ENCODE peak calls at places on chromosomes 13 and 19, in eight cellular contexts. One of them, this sample, is unnamed.

GRCh38 chr19:50719566-50719965 is at the start of gene SHANK1:
- DNase-seq in H1: peak
- DNase-seq in uterus: no peak
- DNase-seq in tibial nerve: no peak
- DNase-seq in H54: no peak
- DNase-seq in transverse colon: no peak
- DNase-seq in A549: no peak
- DNase-seq in gastrocnemius medialis: no peak
- DNase-seq in this sample: no peak

GRCh38 chr13:107721436-107721835 is 493.9 kb downstream of the LIG4 start:
- DNase-seq in uterus: no peak
- DNase-seq in H1: no peak
- DNase-seq in tibial nerve: no peak
- DNase-seq in gastrocnemius medialis: no peak
- DNase-seq in transverse colon: no peak
- DNase-seq in H54: no peak
- DNase-seq in A549: no peak
- DNase-seq in this sample: no peak

GRCh38 chr19:12284631-12285030 is 10.1 kb downstream of the ZNF44 start:
- DNase-seq in tibial nerve: no peak
- DNase-seq in H54: no peak
- DNase-seq in H1: no peak
- DNase-seq in uterus: no peak
- DNase-seq in gastrocnemius medialis: no peak
- DNase-seq in transverse colon: no peak
- DNase-seq in A549: no peak
- DNase-seq in this sample: no peak

GRCh38 chr13:41065098-41065497 is 3.8 kb downstream of the WBP4 start:
- DNase-seq in transverse colon: no peak
- DNase-seq in tibial nerve: no peak
- DNase-seq in A549: no peak
- DNase-seq in H54: no peak
- DNase-seq in uterus: no peak
- DNase-seq in gastrocnemius medialis: no peak
- DNase-seq in H1: no peak
- DNase-seq in this sample: peak

GRCh38 chr13:39524795-39525194 is 78.2 kb downstream of the LHFPL6 start:
- DNase-seq in A549: no peak
- DNase-seq in uterus: no peak
- DNase-seq in gastrocnemius medialis: no peak
- DNase-seq in tibial nerve: no peak
- DNase-seq in H54: no peak
- DNase-seq in transverse colon: no peak
- DNase-seq in H1: no peak
- DNase-seq in this sample: no peak

GRCh38 chr13:39417643-39418042 is 185.3 kb downstream of the LHFPL6 start:
- DNase-seq in H1: peak
- DNase-seq in A549: no peak
- DNase-seq in H54: peak
- DNase-seq in tibial nerve: no peak
- DNase-seq in gastrocnemius medialis: no peak
- DNase-seq in uterus: no peak
- DNase-seq in transverse colon: no peak
- DNase-seq in this sample: no peak

GRCh38 chr19:49133621-49134454 is 14.5 kb downstream of the PPFIA3 start:
- DNase-seq in H1: peak
- DNase-seq in transverse colon: peak
- DNase-seq in A549: peak
- DNase-seq in H54: no peak
- DNase-seq in uterus: peak
- DNase-seq in tibial nerve: no peak
- DNase-seq in gastrocnemius medialis: peak
- DNase-seq in this sample: peak

GRCh38 chr19:4454952-4455738 is 2.4 kb downstream of the UBXN6 start:
- DNase-seq in A549: no peak
- DNase-seq in H1: no peak
- DNase-seq in gastrocnemius medialis: peak
- DNase-seq in transverse colon: no peak
- DNase-seq in tibial nerve: no peak
- DNase-seq in uterus: peak
- DNase-seq in H54: no peak
- DNase-seq in this sample: peak

GRCh38 chr13:39034085-39034484 is 3.8 kb downstream of the PROSER1 start:
- DNase-seq in uterus: no peak
- DNase-seq in H1: no peak
- DNase-seq in H54: no peak
- DNase-seq in gastrocnemius medialis: no peak
- DNase-seq in A549: no peak
- DNase-seq in transverse colon: no peak
- DNase-seq in tibial nerve: no peak
- DNase-seq in this sample: no peak

GRCh38 chr13:76012091-76012721 is 376.1 kb downstream of the LMO7 start:
- DNase-seq in tibial nerve: no peak
- DNase-seq in H1: no peak
- DNase-seq in gastrocnemius medialis: no peak
- DNase-seq in H54: no peak
- DNase-seq in transverse colon: no peak
- DNase-seq in uterus: no peak
- DNase-seq in A549: no peak
- DNase-seq in this sample: no peak

GRCh38 chr19:5407356-5407755 is 47.9 kb upstream of the ZNRF4 start:
- DNase-seq in tibial nerve: no peak
- DNase-seq in A549: peak
- DNase-seq in uterus: no peak
- DNase-seq in H1: no peak
- DNase-seq in transverse colon: no peak
- DNase-seq in H54: no peak
- DNase-seq in gastrocnemius medialis: no peak
- DNase-seq in this sample: peak

GRCh38 chr13:98216135-98216565 is 39.1 kb upstream of the RNF113B start:
- DNase-seq in A549: peak
- DNase-seq in H54: peak
- DNase-seq in H1: no peak
- DNase-seq in uterus: no peak
- DNase-seq in transverse colon: no peak
- DNase-seq in gastrocnemius medialis: no peak
- DNase-seq in tibial nerve: no peak
- DNase-seq in this sample: no peak
- TF ChIP-seq POLR2A in A549: no peak
- TF ChIP-seq POLR2A in H54: peak
- TF ChIP-seq POLR2A in H1: no peak
- TF ChIP-seq POLR2A in uterus: no peak
- TF ChIP-seq POLR2A in transverse colon: no peak
- TF ChIP-seq POLR2A in gastrocnemius medialis: no peak
- TF ChIP-seq POLR2A in tibial nerve: no peak
- TF ChIP-seq POLR2A in this sample: no peak

DNA sequence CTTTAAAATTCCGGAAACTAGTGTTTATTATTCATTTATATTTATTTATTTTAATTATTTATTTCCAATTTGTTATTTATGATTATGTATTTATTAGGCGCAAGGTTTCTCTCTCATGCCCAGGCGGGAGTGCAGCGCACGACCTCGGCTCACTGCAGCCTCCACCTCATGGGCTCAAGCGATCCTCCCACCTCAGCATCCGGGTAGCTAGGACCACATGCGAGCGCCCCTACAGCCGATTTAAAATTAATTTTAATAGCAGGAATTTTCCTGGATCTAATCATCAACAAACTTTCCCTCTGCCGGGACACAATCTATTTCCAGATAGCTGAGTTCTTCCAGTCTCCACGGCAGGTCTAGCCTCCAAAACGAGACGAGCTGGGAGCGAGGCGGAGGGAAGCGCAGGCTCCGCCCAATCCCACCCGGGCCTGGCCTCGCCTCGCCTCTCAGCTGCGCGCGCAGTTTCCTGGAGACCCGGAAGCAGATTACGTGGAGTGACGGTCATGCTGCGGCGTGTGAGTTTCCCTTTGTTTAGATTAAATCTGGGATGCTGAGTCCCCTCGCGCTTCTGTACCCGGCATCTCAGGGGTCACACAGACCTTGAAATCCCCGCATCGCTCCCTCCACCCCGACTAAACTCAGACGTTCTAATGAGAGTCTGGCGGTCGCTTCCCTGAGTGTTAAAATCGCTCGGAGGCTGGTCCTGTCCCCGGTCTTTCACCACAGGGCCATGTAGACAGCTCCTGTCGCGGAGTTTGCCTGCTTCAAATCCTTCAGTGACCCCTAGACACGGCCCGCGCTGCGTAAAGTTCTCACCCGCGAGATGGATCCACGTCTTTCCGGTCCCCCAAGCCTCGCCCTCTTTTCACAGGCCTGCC is at the start of gene ZNF880:
- DNase-seq in H54: peak
- DNase-seq in uterus: peak
- DNase-seq in tibial nerve: peak
- DNase-seq in H1: peak
- DNase-seq in gastrocnemius medialis: peak
- DNase-seq in transverse colon: peak
- DNase-seq in A549: peak
- DNase-seq in this sample: peak
- TF ChIP-seq POLR2A in H54: no peak
- TF ChIP-seq POLR2A in uterus: peak
- TF ChIP-seq POLR2A in tibial nerve: peak
- TF ChIP-seq POLR2A in H1: peak
- TF ChIP-seq POLR2A in gastrocnemius medialis: no peak
- TF ChIP-seq POLR2A in transverse colon: peak
- TF ChIP-seq POLR2A in A549: no peak
- TF ChIP-seq POLR2A in this sample: no peak

DNA sequence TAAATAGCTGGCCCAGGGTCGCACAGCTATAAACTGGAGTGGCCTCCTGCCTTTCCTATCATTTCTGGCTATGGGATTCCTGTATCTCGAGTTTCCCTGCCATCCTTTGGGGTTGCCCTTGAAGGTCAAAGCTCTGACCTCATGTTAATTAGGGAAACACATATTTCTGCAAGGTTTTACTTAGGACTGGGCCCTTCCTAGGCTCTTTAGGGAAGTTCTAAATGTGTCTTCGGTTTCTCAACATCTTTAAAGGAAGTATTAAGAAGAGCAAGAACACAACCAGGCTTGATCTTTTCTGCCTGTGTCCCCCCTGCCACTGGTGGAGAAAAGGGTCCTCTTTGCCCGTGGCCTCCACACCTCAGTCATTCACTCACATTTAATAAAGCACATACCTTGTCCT is 10.8 kb downstream of the LCP1 start:
- DNase-seq in uterus: no peak
- DNase-seq in transverse colon: no peak
- DNase-seq in H54: no peak
- DNase-seq in A549: no peak
- DNase-seq in H1: no peak
- DNase-seq in tibial nerve: no peak
- DNase-seq in gastrocnemius medialis: no peak
- DNase-seq in this sample: no peak
- TF ChIP-seq POLR2A in uterus: no peak
- TF ChIP-seq POLR2A in transverse colon: no peak
- TF ChIP-seq POLR2A in H54: no peak
- TF ChIP-seq POLR2A in A549: no peak
- TF ChIP-seq POLR2A in H1: no peak
- TF ChIP-seq POLR2A in tibial nerve: no peak
- TF ChIP-seq POLR2A in gastrocnemius medialis: no peak
- TF ChIP-seq POLR2A in this sample: no peak

DNA sequence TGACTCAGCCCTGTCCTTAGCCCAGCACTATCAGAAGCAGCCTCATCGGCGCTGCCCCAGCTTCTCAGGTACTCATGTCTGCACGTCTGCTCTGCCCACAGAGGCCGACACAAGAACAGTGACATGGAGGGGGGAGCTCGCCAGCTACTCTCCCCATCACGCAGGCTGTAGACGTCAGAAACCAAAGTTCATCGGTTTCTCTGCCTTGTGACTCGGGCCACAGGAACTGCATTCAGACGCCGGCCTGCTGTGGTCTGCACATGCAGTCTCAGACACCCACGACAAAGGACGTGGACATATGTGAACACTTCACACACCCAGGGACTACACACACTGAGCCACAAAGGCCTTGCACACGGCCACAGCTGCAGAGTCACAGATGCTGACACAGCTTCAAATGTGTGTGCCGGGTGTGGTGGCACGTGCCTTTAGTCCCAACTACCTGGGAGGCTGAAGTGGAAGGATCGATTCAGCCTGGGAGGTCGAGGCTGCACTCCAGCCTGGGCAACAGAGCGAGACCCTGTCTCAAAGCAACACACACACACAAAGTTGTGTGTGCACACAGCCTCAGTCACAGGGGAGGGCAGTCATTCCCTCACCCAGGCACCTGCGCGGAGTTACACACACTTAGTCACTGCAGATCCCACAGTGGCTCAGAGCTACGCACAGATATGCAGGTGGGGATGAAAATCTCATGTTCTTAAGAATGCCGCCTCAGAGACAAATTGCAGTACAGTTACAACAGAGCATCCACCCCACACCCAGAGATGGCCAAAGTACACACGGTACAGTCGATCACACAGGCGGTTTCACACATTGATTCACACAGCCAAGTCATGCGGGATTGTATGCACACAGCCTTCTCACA is 4.9 kb upstream of the ZFP36 start:
- DNase-seq in gastrocnemius medialis: peak
- DNase-seq in A549: no peak
- DNase-seq in H54: no peak
- DNase-seq in uterus: peak
- DNase-seq in tibial nerve: no peak
- DNase-seq in H1: no peak
- DNase-seq in transverse colon: peak
- DNase-seq in this sample: peak
- TF ChIP-seq POLR2A in gastrocnemius medialis: peak
- TF ChIP-seq POLR2A in A549: peak
- TF ChIP-seq POLR2A in H54: no peak
- TF ChIP-seq POLR2A in uterus: no peak
- TF ChIP-seq POLR2A in tibial nerve: peak
- TF ChIP-seq POLR2A in H1: no peak
- TF ChIP-seq POLR2A in transverse colon: peak
- TF ChIP-seq POLR2A in this sample: peak

DNA sequence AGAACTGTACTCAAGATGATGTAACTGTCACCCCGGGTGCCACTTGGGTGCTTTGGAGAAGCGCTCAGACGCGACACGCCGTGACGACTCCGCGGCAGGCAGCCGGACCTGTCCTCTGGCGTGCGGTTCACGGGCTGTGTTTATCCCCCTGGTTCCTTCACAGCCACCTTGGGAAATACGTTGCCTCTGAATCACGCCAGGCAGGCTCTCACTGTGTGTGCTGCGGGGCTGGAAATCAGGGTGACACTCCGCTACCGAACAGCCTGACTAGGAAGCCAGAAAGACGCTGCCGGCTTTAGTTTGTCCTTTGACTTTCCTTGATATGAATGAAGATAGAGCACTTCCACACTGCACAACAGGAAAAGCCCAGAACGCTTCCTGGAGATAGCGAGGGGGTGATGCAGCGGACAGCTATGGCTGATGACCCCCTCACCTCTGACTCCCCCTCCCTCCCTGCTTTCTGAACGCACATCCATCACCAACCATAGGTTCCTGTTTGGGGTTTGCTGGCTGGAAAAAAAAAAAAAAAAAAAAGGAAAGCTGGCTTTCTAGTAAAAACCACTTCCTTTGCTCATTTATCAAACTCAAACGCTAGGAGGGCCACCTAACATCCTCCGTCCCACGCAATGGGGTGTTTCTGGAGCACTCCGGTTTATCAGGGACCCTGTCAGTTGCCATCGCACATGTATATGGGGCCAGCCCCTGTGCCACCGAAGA is 3.7 kb upstream of the GP6 start:
- DNase-seq in uterus: no peak
- DNase-seq in H1: no peak
- DNase-seq in tibial nerve: no peak
- DNase-seq in gastrocnemius medialis: no peak
- DNase-seq in A549: no peak
- DNase-seq in H54: no peak
- DNase-seq in transverse colon: no peak
- DNase-seq in this sample: no peak
- TF ChIP-seq POLR2A in uterus: no peak
- TF ChIP-seq POLR2A in H1: no peak
- TF ChIP-seq POLR2A in tibial nerve: no peak
- TF ChIP-seq POLR2A in gastrocnemius medialis: no peak
- TF ChIP-seq POLR2A in A549: no peak
- TF ChIP-seq POLR2A in H54: no peak
- TF ChIP-seq POLR2A in transverse colon: no peak
- TF ChIP-seq POLR2A in this sample: no peak